ENCODE peak calls at places on chromosomes 12 and 14, in five cellular contexts. P is IMR-90, L is suprapubic skin, Z is ovary, C is testis. J is an unnamed sample.

GRCh38 chr12:129440278-129440677 is 463.5 kb downstream of the TMEM132D start:
- DNase-seq in P (no peak), L (no peak), Z (no peak), C (no peak), J (no peak)

GRCh38 chr14:99252443-99252939 is 19.5 kb downstream of the BCL11B start:
- DNase-seq in P (no peak), L (no peak), Z (no peak), C (no peak), J (no peak)

GRCh38 chr12:51886021-51886710 is 1.7 kb upstream of the ANKRD33 start:
- DNase-seq in P (peak; percentile 99), L (peak; percentile 86), Z (no peak), C (peak; percentile 62), J (peak; percentile 85)

GRCh38 chr12:114001731-114002340 is 35.7 kb upstream of the RBM19 start:
- DNase-seq in P (no peak), L (no peak), Z (no peak), C (no peak), J (no peak)

GRCh38 chr12:14307004-14307403 is 58.5 kb upstream of the ATF7IP start:
- DNase-seq in P (no peak), L (no peak), Z (no peak), C (no peak), J (no peak)

GRCh38 chr12:116964004-116964739 is 53.4 kb downstream of the FBXW8 start:
- DNase-seq in P (peak; percentile 7), L (no peak), Z (no peak), C (no peak), J (no peak)

GRCh38 chr12:124548854-124549378 is 18.5 kb downstream of the NCOR2 start:
- DNase-seq in P (peak; percentile 87), L (no peak), Z (peak; percentile 60), C (peak; percentile 86), J (peak; percentile 65)

GRCh38 chr12:23950775-23951391 is 1.4 kb upstream of the SOX5 start:
- DNase-seq in P (peak; percentile 17), L (no peak), Z (peak; percentile 24), C (peak; percentile 26), J (no peak)

GRCh38 chr14:22846811-22847307 is 10.5 kb downstream of the MMP14 start:
- DNase-seq in P (no peak), L (no peak), Z (no peak), C (no peak), J (no peak)

GRCh38 chr14:59454131-59454530 is 11.0 kb downstream of the GPR135 start:
- DNase-seq in P (peak; percentile 98), L (no peak), Z (no peak), C (no peak), J (peak; percentile 34)

GRCh38 chr14:76550534-76550933 is 174.6 kb downstream of the ESRRB start:
- DNase-seq in P (no peak), L (no peak), Z (no peak), C (no peak), J (no peak)

GRCh38 chr14:89654998-89655397 is 238.0 kb upstream of the FOXN3 start:
- DNase-seq in P (no peak), L (no peak), Z (no peak), C (no peak), J (no peak)

GRCh38 chr12:16352481-16352880 is 5.0 kb downstream of the MGST1 start:
- DNase-seq in P (peak; percentile 73), L (no peak), Z (no peak), C (no peak), J (no peak)

GRCh38 chr12:39074063-39074462 is 168.7 kb upstream of the CPNE8 start:
- DNase-seq in P (no peak), L (no peak), Z (no peak), C (no peak), J (no peak)

GRCh38 chr14:97539389-97539786 is 742.2 kb downstream of the VRK1 start:
- DNase-seq in P (no peak), L (no peak), Z (no peak), C (no peak), J (no peak)

GRCh38 chr14:63857467-63858030 is 4.7 kb downstream of the SYNE2 start:
- DNase-seq in P (no peak), L (no peak), Z (no peak), C (no peak), J (no peak)

GRCh38 chr12:112932485-112933151 is 5.7 kb upstream of the OAS3 start:
- DNase-seq in P (no peak), L (no peak), Z (no peak), C (no peak), J (no peak)

GRCh38 chr12:93205361-93205760 is 172.4 kb upstream of the NUDT4 start:
- DNase-seq in P (no peak), L (no peak), Z (no peak), C (no peak), J (peak; percentile 26)

GRCh38 chr12:90959538-90960139 is 4.7 kb upstream of the CCER1 start:
- DNase-seq in P (peak; percentile 58), L (no peak), Z (no peak), C (peak; percentile 52), J (no peak)

GRCh38 chr14:54902143-54902520 is 494 bp downstream of the GCH1 start:
- DNase-seq in P (peak; percentile 31), L (peak; percentile 92), Z (peak; percentile 62), C (peak; percentile 77), J (peak; percentile 70)

GRCh38 chr12:104626069-104626690 is 169.4 kb downstream of the CHST11 start:
- DNase-seq in P (no peak), L (no peak), Z (no peak), C (no peak), J (no peak)

GRCh38 chr12:51196547-51196946 is 21.3 kb downstream of the POU6F1 start:
- DNase-seq in P (no peak), L (no peak), Z (no peak), C (no peak), J (no peak)

GRCh38 chr12:19834596-19834995 is 395.3 kb downstream of the AEBP2 start:
- DNase-seq in P (no peak), L (no peak), Z (no peak), C (no peak), J (no peak)

DNA sequence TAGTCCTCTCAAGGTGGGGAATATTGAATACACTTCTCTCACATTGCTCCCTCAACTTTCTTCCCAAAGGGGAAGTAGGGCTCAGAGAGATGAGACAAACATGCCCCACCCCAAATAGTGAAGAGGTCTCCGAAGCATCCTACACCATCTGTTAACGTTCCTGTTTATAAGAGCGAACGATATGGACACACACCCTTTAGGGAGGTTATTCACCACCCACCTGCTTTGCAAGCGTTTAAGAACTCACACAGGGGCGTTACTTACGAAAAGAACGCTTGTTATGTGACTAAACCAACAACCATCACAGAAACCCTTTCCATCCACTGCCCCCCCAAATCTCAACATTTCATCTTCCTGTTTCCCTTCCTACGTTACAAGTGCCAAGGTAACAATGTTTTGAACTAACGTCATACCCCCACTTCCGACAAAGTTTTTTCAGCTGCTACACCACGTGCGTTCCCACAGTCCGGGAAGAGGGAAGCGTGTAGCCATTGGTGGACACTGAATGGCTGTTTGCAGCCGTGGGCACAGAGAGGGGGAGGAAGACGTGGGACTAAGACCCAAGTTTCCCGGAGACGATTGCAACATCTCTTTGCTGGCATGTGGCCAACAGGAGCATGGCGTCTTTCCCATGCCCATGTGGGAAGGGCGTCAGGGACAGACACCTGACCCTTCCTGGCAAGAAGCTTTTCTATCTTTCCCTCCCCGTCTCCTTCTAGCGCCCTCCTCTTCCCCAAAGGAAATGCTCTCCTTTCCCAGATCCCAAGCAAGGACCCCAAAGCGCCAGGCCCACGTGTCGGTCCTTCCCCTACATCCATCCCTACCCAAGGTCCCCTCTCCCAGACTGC is 1.2 kb downstream of the YBX3 start:
- DNase-seq in P (peak; percentile 99), L (peak; percentile 96), Z (peak; percentile 95), C (peak; percentile 95), J (peak; percentile 91)
- TF ChIP-seq POLR2A in P (peak; percentile 84), L (no peak), Z (peak; percentile 47), C (no peak), J (no peak)

DNA sequence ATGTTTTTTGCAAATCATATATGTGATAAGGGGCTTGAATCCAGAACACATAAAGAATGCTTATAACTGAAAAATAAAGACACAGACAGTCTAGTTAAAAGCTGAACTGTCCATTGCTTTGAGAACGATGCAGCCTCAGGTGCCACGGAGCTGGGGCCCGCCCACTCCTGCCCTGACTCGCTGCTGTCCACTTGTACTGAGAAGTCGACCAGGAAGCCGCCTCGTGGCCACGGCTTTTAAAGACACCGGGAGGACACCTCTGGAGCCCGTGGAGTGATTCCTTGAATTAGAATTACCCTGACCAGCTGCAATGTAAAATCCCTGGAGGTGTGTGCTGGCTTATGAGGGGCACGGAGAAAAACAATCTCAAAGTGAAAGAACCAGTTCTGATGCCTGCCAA is 23.9 kb upstream of the TEX22 start:
- DNase-seq in P (no peak), L (no peak), Z (no peak), C (no peak), J (no peak)
- TF ChIP-seq CTCF in P (no peak), L (no peak), Z (no peak), C (no peak), J (no peak)

DNA sequence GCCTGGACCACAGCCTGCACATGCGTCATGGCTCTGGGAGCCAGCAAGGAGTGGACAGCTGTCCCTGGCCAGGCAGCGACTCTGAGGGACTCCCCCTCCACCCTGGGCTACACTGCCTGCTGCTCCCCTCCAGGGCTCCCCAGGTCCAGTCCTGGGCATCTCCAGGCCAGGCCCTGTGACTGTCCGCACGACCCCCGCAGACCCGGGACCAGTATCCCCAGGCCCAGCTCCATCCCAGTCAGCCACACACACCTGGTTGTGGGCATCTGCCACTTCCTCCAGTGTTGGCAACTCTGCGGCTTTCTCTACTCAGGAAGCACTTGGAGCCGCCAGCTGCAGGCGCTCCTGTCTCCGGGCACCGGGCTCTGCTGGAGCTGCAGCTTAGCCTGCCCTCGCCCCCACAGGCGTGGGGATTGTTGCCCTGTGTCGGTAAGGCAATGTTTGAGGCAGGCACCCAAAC is 2.4 kb downstream of the ULK1 start:
- DNase-seq in P (no peak), L (peak; percentile 90), Z (no peak), C (no peak), J (no peak)
- H3K4me1 ChIP-seq in P (peaks cover 10% of the 10 kb centered on the region), L (peaks cover 50% of the 10 kb centered on the region), Z (peaks cover 9% of the 10 kb centered on the region), C (peaks cover 25% of the 10 kb centered on the region), J (peaks cover 33% of the 10 kb centered on the region)

GRCh38 chr12:31658743-31659086 is 773 bp upstream of the ETFBKMT start:
- DNase-seq in P (no peak), L (no peak), Z (no peak), C (no peak), J (no peak)
- TF ChIP-seq POLR2A in P (no peak), L (no peak), Z (no peak), C (no peak), J (no peak)

GRCh38 chr12:122117979-122118378 is 39.4 kb downstream of the MLXIP start:
- DNase-seq in P (peak; percentile 24), L (no peak), Z (no peak), C (no peak), J (no peak)
- TF ChIP-seq CTCF in P (no peak), L (no peak), Z (no peak), C (no peak), J (no peak)

DNA sequence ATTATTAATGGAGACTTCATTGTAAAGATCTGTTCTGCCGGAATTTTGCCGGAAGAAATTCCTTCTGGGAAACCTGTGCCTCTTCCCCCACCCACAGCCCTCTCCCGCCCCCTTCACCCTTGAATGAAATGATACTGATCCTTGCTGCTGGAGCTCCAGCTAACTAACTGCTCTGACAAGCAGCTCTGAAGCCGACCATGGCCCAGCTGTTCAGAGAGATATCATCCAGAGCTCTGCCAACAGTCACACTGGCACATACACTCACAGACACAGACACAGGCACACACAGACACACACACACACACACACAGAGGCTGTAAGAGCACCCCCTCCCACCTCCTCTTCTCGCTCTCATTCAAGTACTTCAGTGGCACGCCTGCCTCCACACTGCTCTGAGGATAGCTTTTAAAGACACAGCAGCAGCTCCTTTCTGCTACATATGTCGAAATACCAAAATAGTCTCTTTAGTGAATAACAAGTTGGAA is 88.6 kb downstream of the R3HDM2 start:
- DNase-seq in P (peak; percentile 54), L (no peak), Z (peak; percentile 61), C (peak; percentile 61), J (peak; percentile 41)
- H3K4me1 ChIP-seq in P (peaks cover 4% of the 10 kb centered on the region), L (peaks cover 8% of the 10 kb centered on the region), Z (peaks cover 3% of the 10 kb centered on the region), C (peaks cover 16% of the 10 kb centered on the region), J (peaks cover 33% of the 10 kb centered on the region)